ENCODE peak calls at places on chromosomes 13 and 19, in nine cellular contexts. Y is RWPE1, U is upper lobe of right lung, T is astrocyte of the spinal cord, W is endothelial cell of umbilical vein, A is cardiac muscle cell, P is tibial artery, H is PC-3, Z is uterus. K is an unnamed sample.

GRCh38 chr19:15264061-15264932 is 32.0 kb upstream of the EPHX3 start:
- DNase-seq in Y (peak; percentile 32), U (peak; percentile 86), T (peak; percentile 63), W (peak; percentile 51), A (peak; percentile 86), P (peak; percentile 78), H (peak; percentile 73), Z (peak; percentile 81), K (no peak)

GRCh38 chr19:42199440-42200115 is 17.9 kb downstream of the DEDD2 start:
- DNase-seq in Y (peak; percentile 85), U (peak; percentile 77), T (no peak), W (no peak), A (no peak), P (peak; percentile 55), H (no peak), Z (no peak), K (no peak)

GRCh38 chr13:20053016-20053415 is 94.5 kb downstream of the ZMYM2 start:
- DNase-seq in Y (no peak), U (no peak), T (no peak), W (no peak), A (peak; percentile 60), P (no peak), H (no peak), Z (no peak), K (no peak)

GRCh38 chr13:77434289-77434688 is 101.2 kb upstream of the SCEL start:
- DNase-seq in Y (no peak), U (no peak), T (no peak), W (no peak), A (no peak), P (no peak), H (no peak), Z (no peak), K (no peak)

GRCh38 chr13:110471833-110472162 is 89.7 kb downstream of the RAB20 start:
- DNase-seq in Y (no peak), U (no peak), T (peak; percentile 60), W (no peak), A (no peak), P (peak; percentile 53), H (no peak), Z (no peak), K (no peak)

GRCh38 chr13:114146629-114147028 is 14.2 kb upstream of the RASA3 start:
- DNase-seq in Y (no peak), U (peak; percentile 54), T (no peak), W (no peak), A (peak; percentile 45), P (no peak), H (no peak), Z (no peak), K (no peak)

GRCh38 chr13:97243915-97244820 is 22.0 kb downstream of the MBNL2 start:
- DNase-seq in Y (no peak), U (no peak), T (no peak), W (peak; percentile 70), A (no peak), P (no peak), H (no peak), Z (no peak), K (no peak)

GRCh38 chr19:41439441-41440222 is at the start of gene DMAC2:
- DNase-seq in Y (peak; percentile 99), U (peak; percentile 97), T (peak; percentile 98), W (peak; percentile 98), A (peak; percentile 100), P (peak; percentile 99), H (peak; percentile 97), Z (peak; percentile 98), K (peak; percentile 88)

GRCh38 chr19:11230621-11231386 is 8.6 kb upstream of the ANGPTL8 start:
- DNase-seq in Y (no peak), U (no peak), T (no peak), W (no peak), A (no peak), P (no peak), H (no peak), Z (no peak), K (no peak)

DNA sequence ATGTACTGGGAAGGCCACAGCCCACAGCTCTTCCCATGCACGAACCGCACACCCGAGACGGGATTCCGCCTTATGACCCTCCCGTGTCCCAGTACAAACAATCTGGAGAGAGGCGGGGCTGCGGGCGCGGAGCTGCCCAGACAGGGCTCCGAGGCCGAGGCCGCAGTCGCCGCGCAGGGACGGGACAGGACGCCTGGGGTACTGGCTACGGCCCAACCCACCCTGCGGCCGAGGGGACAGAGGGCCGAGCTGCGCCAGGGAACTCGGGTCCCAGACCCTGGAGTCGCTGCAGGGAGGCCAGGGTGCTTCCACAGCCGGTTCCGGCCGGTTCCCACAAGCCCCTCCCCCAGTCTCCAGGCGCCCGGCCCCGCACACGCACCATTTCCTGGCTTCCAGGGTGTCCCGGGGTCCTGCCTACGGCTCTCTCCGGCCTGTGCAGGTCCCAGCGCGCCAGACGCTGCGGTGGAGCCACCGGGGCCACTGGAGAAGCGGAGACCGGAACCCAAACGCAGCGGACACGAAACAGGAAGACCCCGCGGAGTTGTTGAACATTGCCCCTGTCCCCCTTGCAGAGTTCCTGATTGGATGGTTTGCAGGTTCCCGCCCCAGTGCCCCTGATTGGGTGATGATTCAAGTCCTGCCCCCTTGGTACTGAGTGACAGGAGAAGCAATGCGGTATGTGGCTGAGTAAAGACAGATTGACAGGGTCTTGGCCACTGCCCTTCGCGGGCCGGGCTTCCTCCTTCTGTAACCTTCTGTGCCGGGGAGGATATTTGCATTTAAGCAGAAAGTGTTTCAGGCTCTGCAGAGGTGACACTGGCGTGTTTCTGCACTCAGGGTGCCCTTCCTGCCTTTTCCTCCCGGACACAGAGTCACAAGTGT is at the start of gene ZNF564:
- DNase-seq in Y (peak; percentile 99), U (peak; percentile 95), T (peak; percentile 98), W (peak; percentile 98), A (peak; percentile 98), P (peak; percentile 97), H (peak; percentile 99), Z (peak; percentile 96), K (peak; percentile 90)
- TF ChIP-seq CTCF in Y (no peak), U (no peak), T (no peak), W (no peak), A (no peak), P (no peak), H (no peak), Z (no peak), K (no peak)

GRCh38 chr13:75569576-75569975 is 20.0 kb downstream of the UCHL3 start:
- DNase-seq in Y (no peak), U (no peak), T (no peak), W (no peak), A (no peak), P (no peak), H (no peak), Z (no peak), K (no peak)

GRCh38 chr13:75566658-75567057 is 17.1 kb downstream of the UCHL3 start:
- DNase-seq in Y (no peak), U (no peak), T (peak; percentile 67), W (peak; percentile 46), A (no peak), P (no peak), H (peak; percentile 64), Z (no peak), K (no peak)
- TF ChIP-seq CTCF in Y (peak; percentile 53), U (peak; percentile 29), T (peak; percentile 45), W (peak; percentile 22), A (peak; percentile 53), P (peak; percentile 5), H (peak; percentile 57), Z (no peak), K (peak; percentile 47)

GRCh38 chr13:28796938-28797257 is 23.2 kb upstream of the MTUS2 start:
- DNase-seq in Y (no peak), U (no peak), T (no peak), W (no peak), A (no peak), P (no peak), H (no peak), Z (no peak), K (no peak)
- TF ChIP-seq CTCF in Y (peak; percentile 37), U (no peak), T (no peak), W (no peak), A (no peak), P (no peak), H (no peak), Z (no peak), K (no peak)

DNA sequence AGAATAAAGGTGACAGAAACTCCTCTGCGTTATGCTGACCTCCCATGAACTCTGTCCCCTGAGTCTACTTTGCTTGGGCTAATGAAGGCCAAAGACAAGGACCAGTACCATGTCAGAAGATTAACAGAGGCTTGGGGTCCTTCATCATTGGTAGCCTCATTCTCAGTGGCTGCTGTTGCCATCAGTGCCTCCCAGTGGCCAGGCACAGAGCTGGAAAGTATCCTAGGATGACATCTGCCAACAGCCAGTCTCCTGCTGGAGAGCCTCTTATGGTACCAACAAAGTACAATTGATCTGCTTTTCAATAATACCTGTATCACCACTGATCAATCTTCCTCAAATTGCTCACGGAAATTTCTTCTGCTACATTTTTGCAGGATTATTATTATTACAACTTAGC is 281.6 kb downstream of the DNAJC15 start:
- DNase-seq in Y (no peak), U (no peak), T (no peak), W (no peak), A (no peak), P (no peak), H (no peak), Z (no peak), K (no peak)
- TF ChIP-seq CTCF in Y (no peak), U (no peak), T (no peak), W (peak; percentile 8), A (no peak), P (no peak), H (peak; percentile 29), Z (no peak), K (no peak)

GRCh38 chr19:19663292-19664120 is at the start of gene ATP13A1:
- DNase-seq in Y (peak; percentile 89), U (peak; percentile 99), T (peak; percentile 98), W (peak; percentile 96), A (peak; percentile 98), P (peak; percentile 98), H (peak; percentile 94), Z (peak; percentile 96), K (peak; percentile 93)
- TF ChIP-seq CTCF in Y (no peak), U (peak; percentile 17), T (peak; percentile 26), W (peak; percentile 34), A (no peak), P (no peak), H (no peak), Z (no peak), K (peak; percentile 1)

GRCh38 chr19:50281491-50281890 is 47.7 kb downstream of the KCNC3 start:
- DNase-seq in Y (no peak), U (no peak), T (no peak), W (no peak), A (no peak), P (no peak), H (no peak), Z (no peak), K (no peak)
- TF ChIP-seq CTCF in Y (no peak), U (no peak), T (no peak), W (no peak), A (no peak), P (no peak), H (no peak), Z (no peak), K (no peak)

DNA sequence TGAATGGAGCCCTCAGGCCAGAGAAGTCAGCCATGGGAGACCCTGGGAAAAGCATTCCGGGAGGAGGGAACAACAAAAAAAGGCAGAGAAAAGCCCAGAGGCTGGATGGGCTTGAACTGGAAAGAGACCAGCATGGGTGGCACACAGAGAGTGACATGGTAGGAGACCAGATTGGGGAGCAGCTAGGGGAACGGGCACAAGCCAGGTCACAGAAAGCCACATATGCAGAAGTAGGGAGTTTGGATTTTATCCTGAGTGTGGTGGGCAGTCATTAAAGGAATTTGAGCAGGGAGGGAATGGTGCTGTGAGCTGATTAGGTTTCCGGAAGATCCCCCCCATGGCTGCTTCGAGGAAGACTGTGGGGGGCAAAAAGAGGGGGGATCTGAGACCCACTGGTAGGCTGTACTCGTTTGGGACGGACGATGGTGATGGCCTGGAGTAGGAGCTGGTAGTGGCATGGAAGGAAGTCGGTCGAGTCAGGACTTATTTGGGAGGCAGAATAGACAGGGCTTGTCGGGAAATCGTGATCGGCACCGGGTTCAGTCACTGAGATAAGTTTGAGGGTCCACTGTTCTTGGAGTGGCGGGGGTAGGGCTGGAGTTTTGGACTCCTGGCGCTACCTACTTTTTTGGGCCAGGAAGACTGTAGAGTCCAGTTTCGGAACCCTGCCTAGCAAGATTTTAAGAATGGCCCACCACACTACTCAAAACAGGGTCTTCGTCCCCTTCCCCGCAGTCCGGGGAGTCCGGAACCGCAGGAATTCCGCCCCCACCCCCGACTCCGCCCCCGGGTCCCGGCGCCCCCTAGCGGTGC is 949 bp downstream of the SERTAD1 start:
- DNase-seq in Y (no peak), U (no peak), T (peak; percentile 24), W (peak; percentile 32), A (peak; percentile 51), P (no peak), H (no peak), Z (no peak), K (no peak)
- TF ChIP-seq CTCF in Y (peak; percentile 77), U (no peak), T (no peak), W (no peak), A (no peak), P (no peak), H (no peak), Z (no peak), K (no peak)

K was measured in AG09319.